ENCODE peak calls at places on chromosomes 13 and 19, in four cellular contexts. N is HAP-1, F is mucosa of descending colon, L is aorta. I is an unnamed sample. For H3K36me3 and H3K9me3, the result is how much of the 10 kb centered on the place peaks cover.

GRCh38 chr13:36163809-36164308 is 32.7 kb upstream of the DCLK1 start:
- DNase-seq in L (peak), N (peak), F (peak), I (no peak)

GRCh38 chr19:31231181-31231580 is 118.1 kb downstream of the TSHZ3 start:
- DNase-seq in N (no peak), F (no peak), L (no peak), I (no peak)

GRCh38 chr13:87172166-87172825 is 498.9 kb upstream of the SLITRK5 start:
- DNase-seq in L (no peak), N (no peak), F (no peak), I (no peak)

GRCh38 chr19:13764821-13765394 is 586 bp downstream of the MRI1 start:
- DNase-seq in L (peak), N (peak), F (peak), I (no peak)

GRCh38 chr13:100063906-100064305 is 25.0 kb upstream of the PCCA start:
- DNase-seq in F (no peak), L (no peak), N (peak), I (no peak)

GRCh38 chr13:98677398-98677797 is 75.1 kb downstream of the SLC15A1 start:
- DNase-seq in N (peak), F (no peak), L (no peak), I (no peak)

GRCh38 chr13:29958476-29958875 is 108.1 kb upstream of the UBL3 start:
- DNase-seq in L (no peak), F (no peak), N (no peak), I (no peak)

GRCh38 chr19:8206147-8207087 is 2.8 kb upstream of the CERS4 start:
- DNase-seq in N (no peak), L (no peak), F (no peak), I (no peak)

GRCh38 chr13:50248537-50249521 is 233.6 kb downstream of the KCNRG start:
- DNase-seq in F (no peak), N (no peak), L (no peak), I (no peak)

GRCh38 chr19:10471909-10472308 is 31.2 kb downstream of the KEAP1 start:
- DNase-seq in L (no peak), N (peak), F (no peak), I (no peak)

GRCh38 chr13:45546410-45546765 is 69.2 kb downstream of the ERICH6B start:
- DNase-seq in F (no peak), N (no peak), L (no peak), I (no peak)

GRCh38 chr19:10478903-10479384 is 24.2 kb downstream of the KEAP1 start:
- DNase-seq in L (peak), F (peak), N (peak), I (peak)

GRCh38 chr19:10419646-10420443 is 493 bp upstream of the PDE4A start:
- DNase-seq in N (peak), L (no peak), F (no peak), I (no peak)

GRCh38 chr19:48372904-48373303 is 8.7 kb downstream of the SYNGR4 start:
- DNase-seq in F (peak), L (no peak), N (peak), I (no peak)

GRCh38 chr13:98514268-98514667 is 62.6 kb downstream of the STK24 start:
- DNase-seq in F (no peak), L (no peak), N (no peak), I (no peak)

GRCh38 chr19:14441041-14441938 is 8.2 kb downstream of the PKN1 start:
- DNase-seq in N (no peak), L (no peak), F (no peak), I (no peak)

GRCh38 chr13:73273737-73274136 is 214.9 kb downstream of the KLF5 start:
- DNase-seq in L (no peak), F (no peak), N (no peak), I (no peak)

GRCh38 chr19:5466814-5467291 is 11.6 kb downstream of the ZNRF4 start:
- DNase-seq in N (no peak), F (no peak), L (no peak), I (no peak)

GRCh38 chr19:46515879-46516350 is 20.2 kb upstream of the PNMA8B start:
- DNase-seq in F (no peak), L (no peak), N (peak), I (no peak)

GRCh38 chr13:25225970-25226369 is 53.9 kb upstream of the AMER2 start:
- DNase-seq in L (no peak), F (no peak), N (no peak), I (no peak)

GRCh38 chr19:9645466-9645865 is 24.4 kb upstream of the ZNF561 start:
- DNase-seq in N (no peak), L (no peak), F (no peak), I (no peak)

GRCh38 chr13:48645845-48646244 is 7.9 kb upstream of the CYSLTR2 start:
- DNase-seq in F (no peak), L (no peak), N (no peak), I (no peak)

GRCh38 chr13:21074601-21075302 is 13.4 kb upstream of the LATS2 start:
- DNase-seq in L (no peak), N (no peak), F (no peak), I (no peak)

GRCh38 chr13:75512253-75512652 is 25.4 kb downstream of the COMMD6 start:
- DNase-seq in L (no peak), F (no peak), N (no peak), I (no peak)

GRCh38 chr13:105579821-105580707 is 955.4 kb downstream of the EFNB2 start:
- DNase-seq in N (no peak), F (no peak), L (no peak), I (no peak)

GRCh38 chr13:22195726-22196125 is 524.9 kb downstream of the FGF9 start:
- DNase-seq in L (no peak), N (no peak), F (no peak), I (no peak)

GRCh38 chr19:48798937-48799336 is 11.9 kb downstream of the BCAT2 start:
- DNase-seq in N (no peak), L (no peak), F (no peak), I (no peak)

GRCh38 chr13:110150384-110151091 is 156.4 kb downstream of the COL4A1 start:
- DNase-seq in L (no peak), N (no peak), F (no peak), I (no peak)

GRCh38 chr13:23824355-23824754 is 64.8 kb downstream of the MIPEP start:
- DNase-seq in L (no peak), F (no peak), N (no peak), I (no peak)

GRCh38 chr13:94706854-94707399 is 5.4 kb downstream of the SOX21 start:
- DNase-seq in N (peak), L (no peak), F (no peak), I (no peak)

GRCh38 chr13:95603887-95604533 is 40.5 kb downstream of the DZIP1 start:
- DNase-seq in L (no peak), F (peak), N (no peak), I (no peak)

GRCh38 chr19:18650048-18650435 is 13.2 kb downstream of the KLHL26 start:
- DNase-seq in F (peak), N (no peak), L (peak), I (no peak)

GRCh38 chr19:46587861-46588260 is 13.3 kb upstream of the CALM3 start:
- DNase-seq in L (no peak), F (no peak), N (no peak), I (no peak)

GRCh38 chr19:31988256-31988655 is 357.2 kb upstream of the ZNF507 start:
- DNase-seq in L (no peak), F (no peak), N (no peak), I (no peak)

GRCh38 chr19:5914946-5915781 is 1.1 kb downstream of the CAPS start:
- DNase-seq in N (no peak), L (peak), F (peak), I (no peak)

GRCh38 chr19:12840091-12841079 is 2.1 kb downstream of the MAST1 start:
- DNase-seq in F (peak), L (no peak), N (peak), I (no peak)

GRCh38 chr19:45863840-45864628 is at the start of gene FOXA3:
- DNase-seq in N (peak), F (peak), L (peak), I (no peak)

GRCh38 chr13:26485786-26486185 is 71.7 kb upstream of the WASF3 start:
- DNase-seq in L (peak), N (no peak), F (no peak), I (no peak)

GRCh38 chr19:17872251-17873001 is 681 bp downstream of the SLC5A5 start:
- DNase-seq in F (peak), L (no peak), N (no peak), I (no peak)

DNA sequence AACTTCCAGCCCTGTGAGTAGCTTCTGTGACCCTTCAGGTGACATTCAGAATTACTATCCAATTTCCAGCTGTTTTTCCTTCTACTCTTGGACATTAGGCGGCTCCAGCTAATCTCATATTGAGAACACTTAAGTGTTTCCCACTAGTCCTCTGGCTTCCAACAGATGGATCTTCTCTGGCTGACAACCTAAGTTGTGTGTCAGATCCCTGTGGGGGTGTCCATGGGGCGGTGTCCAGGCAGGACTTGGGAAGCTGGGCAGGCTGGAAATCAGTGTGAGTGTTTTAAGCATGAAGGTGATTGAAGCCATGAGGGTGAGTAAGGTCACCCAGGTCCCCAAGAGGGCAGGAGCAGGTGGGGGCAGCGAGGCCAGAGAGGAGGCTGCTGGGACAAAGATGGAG is 10.1 kb downstream of the CNOT3 start:
- DNase-seq in L (no peak), N (no peak), F (no peak), I (no peak)
- H3K36me3 ChIP-seq in L (under half), N (half or more), F (under half), I (half or more)

GRCh38 chr19:19746286-19747213 is 13.6 kb upstream of the ZNF14 start:
- DNase-seq in L (peak), N (no peak), F (no peak), I (no peak)

GRCh38 chr19:19745496-19746285 is 12.8 kb upstream of the ZNF14 start:
- DNase-seq in N (no peak), L (peak), F (no peak), I (no peak)

GRCh38 chr19:19749332-19750130 is 16.6 kb upstream of the ZNF14 start:
- DNase-seq in L (peak), N (no peak), F (no peak), I (no peak)

GRCh38 chr19:19748249-19748938 is 15.5 kb upstream of the ZNF14 start:
- DNase-seq in L (peak), F (no peak), N (no peak), I (no peak)

GRCh38 chr19:19747357-19748220 is 14.7 kb upstream of the ZNF14 start:
- DNase-seq in F (no peak), L (peak), N (no peak), I (no peak)
- H3K9me3 ChIP-seq in F (under half), L (under half), N (under half), I (under half)

GRCh38 chr13:44373247-44373600 is 400 bp upstream of the SERP2 start:
- DNase-seq in N (no peak), L (no peak), F (no peak), I (no peak)
- H3K36me3 ChIP-seq in N (under half), L (under half), F (under half), I (under half)

GRCh38 chr19:15919243-15919642 is 15.1 kb downstream of the CYP4F11 start:
- DNase-seq in F (no peak), N (no peak), L (no peak), I (no peak)
- H3K9me3 ChIP-seq in F (under half), N (under half), L (under half), I (under half)

DNA sequence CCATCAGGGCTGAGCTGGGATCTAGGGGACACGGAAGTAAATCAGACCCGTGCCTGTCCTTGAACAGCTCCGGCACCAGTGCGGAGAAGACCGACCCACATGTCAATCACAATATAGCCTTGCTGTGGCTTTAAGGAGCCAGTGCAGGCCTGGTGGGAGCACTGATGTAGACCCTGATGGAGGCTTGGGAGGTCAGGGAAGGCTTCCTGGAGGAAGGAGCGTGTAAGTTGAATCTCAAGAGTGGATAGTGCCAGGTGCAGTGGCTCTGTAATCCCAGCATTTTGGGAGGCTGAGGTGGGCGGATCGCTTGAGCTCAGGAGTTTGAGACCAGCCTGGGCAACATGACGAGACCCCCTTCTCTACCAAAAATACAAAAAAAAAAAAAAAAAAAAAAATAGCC is 10.8 kb upstream of the CACNG8 start:
- DNase-seq in N (no peak), L (no peak), F (no peak), I (no peak)
- H3K36me3 ChIP-seq in N (under half), L (under half), F (under half), I (under half)

GRCh38 chr13:71722206-71722605 is 144.8 kb downstream of the DACH1 start:
- DNase-seq in N (no peak), F (no peak), L (no peak), I (no peak)
- H3K9me3 ChIP-seq in N (under half), F (under half), L (under half), I (under half)

GRCh38 chr13:114033541-114034315 is 59.9 kb upstream of the C13orf46 start:
- DNase-seq in L (no peak), F (no peak), N (no peak), I (no peak)

GRCh38 chr13:114037674-114038073 is 63.8 kb upstream of the C13orf46 start:
- DNase-seq in L (no peak), N (no peak), F (no peak), I (no peak)

GRCh38 chr13:114035583-114036501 is 62.0 kb upstream of the C13orf46 start:
- DNase-seq in F (no peak), L (no peak), N (no peak), I (no peak)

GRCh38 chr13:114034481-114034891 is 60.6 kb upstream of the C13orf46 start:
- DNase-seq in F (no peak), L (no peak), N (no peak), I (no peak)

GRCh38 chr13:114035186-114035582 is 61.3 kb upstream of the C13orf46 start:
- DNase-seq in N (no peak), L (no peak), F (no peak), I (no peak)
- H3K36me3 ChIP-seq in N (under half), L (under half), F (under half), I (under half)

GRCh38 chr19:53237114-53237777 is 17.4 kb downstream of the ZNF677 start:
- DNase-seq in L (no peak), N (no peak), F (no peak), I (no peak)
- H3K9me3 ChIP-seq in L (under half), N (under half), F (half or more), I (half or more)

GRCh38 chr19:4101496-4101770 is 22.5 kb downstream of the MAP2K2 start:
- DNase-seq in N (no peak), L (no peak), F (no peak), I (no peak)
- H3K36me3 ChIP-seq in N (under half), L (under half), F (under half), I (under half)

GRCh38 chr19:3314962-3315675 is 51.3 kb upstream of the NFIC start:
- DNase-seq in F (no peak), L (no peak), N (no peak), I (no peak)
- H3K9me3 ChIP-seq in F (under half), L (under half), N (under half), I (under half)

I was measured in esophagus squamous epithelium.